ENCODE peak calls at places on chromosome 21, in nine cellular contexts. P is activated CD8-positive, alpha-beta T cell treated with anti-CD3 and anti-CD28 coated beads for 36 hours; V is ovary; R is lower lobe of right lung; F is MM.1S; O is RWPE1; B is endothelial cell; Y is GM20000; J is tibial artery. X is an unnamed sample.

GRCh38 chr21:43884012-43884860 is 19.2 kb downstream of the AGPAT3 start:
- DNase-seq in P (peak; percentile 61), V (no peak), R (no peak), F (no peak), O (peak; percentile 40), B (no peak), Y (peak; percentile 62), J (no peak), X (no peak)

GRCh38 chr21:31184462-31184861 is 146.2 kb upstream of the KRTAP19-8 start:
- DNase-seq in P (peak; percentile 91), V (no peak), R (no peak), F (no peak), O (no peak), B (no peak), Y (peak; percentile 25), J (no peak), X (no peak)

GRCh38 chr21:33984021-33984481 is 68.4 kb upstream of the ATP5PO start:
- DNase-seq in P (no peak), V (no peak), R (no peak), F (no peak), O (no peak), B (no peak), Y (no peak), J (no peak), X (no peak)

GRCh38 chr21:46542588-46543092 is 62.2 kb downstream of the S100B start:
- DNase-seq in P (no peak), V (no peak), R (no peak), F (no peak), O (no peak), B (no peak), Y (no peak), J (no peak), X (no peak)

GRCh38 chr21:41361053-41361785 is 608 bp upstream of the MX2 start:
- DNase-seq in P (no peak), V (no peak), R (no peak), F (no peak), O (no peak), B (no peak), Y (no peak), J (no peak), X (no peak)

GRCh38 chr21:43692949-43693348 is 26.0 kb upstream of the PDXK start:
- DNase-seq in P (no peak), V (no peak), R (peak; percentile 7), F (no peak), O (no peak), B (no peak), Y (no peak), J (no peak), X (no peak)

GRCh38 chr21:33703750-33704606 is 61.7 kb downstream of the ITSN1 start:
- DNase-seq in P (no peak), V (no peak), R (no peak), F (no peak), O (no peak), B (peak; percentile 42), Y (no peak), J (no peak), X (no peak)

GRCh38 chr21:45465105-45465504 is 60.1 kb downstream of the COL18A1 start:
- DNase-seq in P (no peak), V (no peak), R (no peak), F (peak; percentile 22), O (no peak), B (no peak), Y (no peak), J (no peak), X (no peak)

GRCh38 chr21:34545079-34545884 is 33.3 kb upstream of the KCNE1 start:
- DNase-seq in P (peak; percentile 14), V (no peak), R (peak; percentile 84), F (peak; percentile 81), O (no peak), B (no peak), Y (peak; percentile 78), J (no peak), X (peak; percentile 41)

GRCh38 chr21:31354122-31354521 is 10.1 kb upstream of the TIAM1 start:
- DNase-seq in P (no peak), V (no peak), R (no peak), F (no peak), O (peak; percentile 55), B (no peak), Y (no peak), J (no peak), X (no peak)

GRCh38 chr21:43802713-43803313 is 13.4 kb downstream of the RRP1 start:
- DNase-seq in P (no peak), V (no peak), R (no peak), F (no peak), O (no peak), B (no peak), Y (no peak), J (no peak), X (no peak)

GRCh38 chr21:35504277-35504676 is 455.2 kb upstream of the RUNX1 start:
- DNase-seq in P (no peak), V (no peak), R (no peak), F (no peak), O (no peak), B (no peak), Y (no peak), J (no peak), X (no peak)

GRCh38 chr21:25913488-25913887 is 178.7 kb downstream of the GABPA start:
- DNase-seq in P (no peak), V (no peak), R (no peak), F (no peak), O (no peak), B (no peak), Y (no peak), J (no peak), X (no peak)

GRCh38 chr21:33543505-33544129 is 779 bp downstream of the SON start:
- DNase-seq in P (peak; percentile 83), V (no peak), R (peak; percentile 84), F (no peak), O (no peak), B (peak; percentile 80), Y (peak; percentile 53), J (peak; percentile 65), X (peak; percentile 72)

GRCh38 chr21:43881918-43882317 is 16.9 kb downstream of the AGPAT3 start:
- DNase-seq in P (no peak), V (no peak), R (no peak), F (no peak), O (no peak), B (no peak), Y (no peak), J (no peak), X (no peak)

GRCh38 chr21:45417951-45418300 is 13.0 kb downstream of the COL18A1 start:
- DNase-seq in P (no peak), V (no peak), R (peak; percentile 35), F (no peak), O (no peak), B (no peak), Y (no peak), J (no peak), X (no peak)

DNA sequence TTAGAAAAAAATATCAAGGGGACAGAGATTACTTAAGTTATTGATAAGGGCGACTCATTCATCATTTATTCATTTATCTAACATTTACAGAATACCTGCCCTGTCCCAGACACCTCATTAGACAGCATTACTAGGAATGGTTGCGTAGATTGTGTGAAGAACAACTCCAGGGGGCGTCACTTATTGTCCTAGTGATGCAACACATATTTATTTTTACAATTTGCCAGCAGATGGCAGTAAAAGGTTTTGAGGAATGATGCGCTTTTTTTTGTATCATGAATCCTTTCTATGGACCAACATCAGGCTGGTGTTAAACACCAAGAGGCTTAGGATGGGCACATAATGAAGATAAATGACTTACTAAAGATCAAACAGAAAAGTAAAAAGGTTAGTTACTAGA is 5.5 kb downstream of the NCAM2 start:
- DNase-seq in P (no peak), V (no peak), R (no peak), F (peak; percentile 42), O (no peak), B (peak; percentile 32), Y (no peak), J (no peak), X (no peak)
- TF ChIP-seq CTCF in P (peak; percentile 48), V (no peak), R (peak; percentile 29), F (peak; percentile 57), O (peak; percentile 19), B (peak; percentile 66), Y (peak; percentile 11), J (no peak), X (peak; percentile 59)

GRCh38 chr21:16455978-16456377 is 726.2 kb downstream of the USP25 start:
- DNase-seq in P (no peak), V (no peak), R (no peak), F (no peak), O (no peak), B (no peak), Y (no peak), J (no peak), X (no peak)

GRCh38 chr21:16457498-16457897 is 727.7 kb downstream of the USP25 start:
- DNase-seq in P (no peak), V (no peak), R (no peak), F (no peak), O (no peak), B (no peak), Y (no peak), J (no peak), X (no peak)

GRCh38 chr21:16455526-16455925 is 725.7 kb downstream of the USP25 start:
- DNase-seq in P (no peak), V (no peak), R (no peak), F (no peak), O (no peak), B (no peak), Y (no peak), J (no peak), X (no peak)

DNA sequence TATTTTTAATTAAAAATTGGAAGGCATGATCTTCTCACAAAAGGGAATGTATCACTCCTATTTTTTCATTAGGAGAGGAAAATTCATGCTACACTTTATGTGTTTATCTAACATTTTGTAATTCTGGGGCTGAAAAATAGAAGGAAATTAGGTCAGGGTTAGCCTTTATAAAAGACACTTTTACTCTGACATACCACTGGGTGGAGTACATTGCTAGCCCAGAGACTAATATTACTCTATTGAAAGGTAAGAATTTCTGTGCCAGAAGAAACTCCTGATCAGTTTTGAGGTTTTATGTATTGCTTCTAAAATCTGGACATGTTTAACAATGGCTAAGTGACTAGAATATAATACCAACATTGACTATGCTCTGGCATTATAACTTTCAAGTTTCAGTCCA is 724.6 kb downstream of the USP25 start:
- DNase-seq in P (no peak), V (no peak), R (no peak), F (peak; percentile 15), O (no peak), B (no peak), Y (no peak), J (no peak), X (no peak)
- TF ChIP-seq CTCF in P (no peak), V (no peak), R (no peak), F (peak; percentile 22), O (peak; percentile 5), B (no peak), Y (no peak), J (peak; percentile 14), X (peak; percentile 53)

DNA sequence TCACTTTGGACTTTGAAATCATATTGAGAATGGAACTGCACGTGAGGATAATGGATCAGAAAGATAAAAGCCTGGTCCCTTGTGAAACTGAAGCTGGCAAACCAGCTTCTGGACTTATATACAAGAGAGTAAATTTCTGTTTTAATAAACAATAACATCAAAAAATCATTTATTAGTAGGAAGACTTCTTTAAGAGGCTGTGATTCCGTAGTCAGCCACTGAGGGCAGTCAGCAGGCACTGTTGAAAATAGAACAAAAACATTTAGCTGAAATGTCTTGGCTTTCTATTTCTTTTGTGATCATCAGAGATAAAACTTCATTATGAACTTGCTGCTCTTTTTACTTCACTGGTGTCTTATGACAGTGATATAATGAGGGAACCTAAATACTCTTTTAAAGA is 489.4 kb downstream of the PCP4 start:
- DNase-seq in P (no peak), V (no peak), R (no peak), F (no peak), O (no peak), B (no peak), Y (no peak), J (no peak), X (no peak)
- TF ChIP-seq CTCF in P (no peak), V (no peak), R (no peak), F (peak; percentile 21), O (no peak), B (no peak), Y (no peak), J (no peak), X (peak; percentile 41)

GRCh38 chr21:22575165-22575584 is 1577.0 kb downstream of the NCAM2 start:
- DNase-seq in P (peak; percentile 27), V (no peak), R (no peak), F (peak; percentile 48), O (peak; percentile 14), B (peak; percentile 28), Y (no peak), J (no peak), X (peak; percentile 14)
- TF ChIP-seq CTCF in P (peak; percentile 52), V (no peak), R (peak; percentile 13), F (peak; percentile 45), O (no peak), B (peak; percentile 52), Y (no peak), J (no peak), X (peak; percentile 72)

X was measured in neural crest cell.